ENCODE peak calls at places on chromosomes 1 and 21, in four cellular contexts. One of them, this sample, is unnamed.

GRCh38 chr1:94633051-94633450 is 91.5 kb upstream of the F3 start:
- DNase-seq in A549: no peak
- DNase-seq in GM12878: no peak
- DNase-seq in HepG2: no peak
- DNase-seq in this sample: no peak

GRCh38 chr1:20729155-20729931 is 3.2 kb downstream of the SH2D5 start:
- DNase-seq in A549: no peak
- DNase-seq in GM12878: no peak
- DNase-seq in HepG2: no peak
- DNase-seq in this sample: no peak

GRCh38 chr1:214864896-214865688 is 217.4 kb upstream of the KCNK2 start:
- DNase-seq in A549: peak
- DNase-seq in GM12878: no peak
- DNase-seq in HepG2: no peak
- DNase-seq in this sample: no peak

GRCh38 chr1:202665417-202665816 is 44.8 kb downstream of the SYT2 start:
- DNase-seq in A549: no peak
- DNase-seq in GM12878: no peak
- DNase-seq in HepG2: no peak
- DNase-seq in this sample: no peak

GRCh38 chr1:232657426-232657825 is 27.5 kb upstream of the SIPA1L2 start:
- DNase-seq in A549: no peak
- DNase-seq in GM12878: no peak
- DNase-seq in HepG2: no peak
- DNase-seq in this sample: no peak

GRCh38 chr1:20708057-20708456 is 9.8 kb downstream of the KIF17 start:
- DNase-seq in A549: no peak
- DNase-seq in GM12878: no peak
- DNase-seq in HepG2: no peak
- DNase-seq in this sample: no peak

GRCh38 chr1:180040034-180040433 is 85.4 kb downstream of the CEP350 start:
- DNase-seq in A549: peak
- DNase-seq in GM12878: no peak
- DNase-seq in HepG2: no peak
- DNase-seq in this sample: no peak

GRCh38 chr1:82179162-82179561 is 378.4 kb downstream of the ADGRL2 start:
- DNase-seq in A549: no peak
- DNase-seq in GM12878: no peak
- DNase-seq in HepG2: no peak
- DNase-seq in this sample: no peak

GRCh38 chr21:42319851-42320602 is 4.8 kb upstream of the TFF3 start:
- DNase-seq in A549: no peak
- DNase-seq in GM12878: no peak
- DNase-seq in HepG2: no peak
- DNase-seq in this sample: no peak

GRCh38 chr1:92749024-92749634 is 35.8 kb downstream of the EVI5 start:
- DNase-seq in A549: peak
- DNase-seq in GM12878: no peak
- DNase-seq in HepG2: peak
- DNase-seq in this sample: peak

GRCh38 chr1:205041998-205042910 is 758 bp upstream of the CNTN2 start:
- DNase-seq in A549: no peak
- DNase-seq in GM12878: no peak
- DNase-seq in HepG2: no peak
- DNase-seq in this sample: no peak

GRCh38 chr21:46604975-46605758 is at the start of gene S100B:
- DNase-seq in A549: no peak
- DNase-seq in GM12878: no peak
- DNase-seq in HepG2: no peak
- DNase-seq in this sample: no peak

GRCh38 chr1:20115916-20116315 is 3.4 kb downstream of the PLA2G2D start:
- DNase-seq in A549: no peak
- DNase-seq in GM12878: no peak
- DNase-seq in HepG2: no peak
- DNase-seq in this sample: no peak

GRCh38 chr1:3319874-3320245 is 134.6 kb upstream of the ARHGEF16 start:
- DNase-seq in A549: peak
- DNase-seq in GM12878: no peak
- DNase-seq in HepG2: peak
- DNase-seq in this sample: peak

GRCh38 chr1:151547119-151547899 is 7.2 kb downstream of the TUFT1 start:
- DNase-seq in A549: peak
- DNase-seq in GM12878: no peak
- DNase-seq in HepG2: peak
- DNase-seq in this sample: no peak

GRCh38 chr1:237811633-237812032 is 79.1 kb downstream of the ZP4 start:
- DNase-seq in A549: no peak
- DNase-seq in GM12878: no peak
- DNase-seq in HepG2: no peak
- DNase-seq in this sample: no peak

GRCh38 chr1:238465449-238465848 is 574.7 kb upstream of the ZP4 start:
- DNase-seq in A549: no peak
- DNase-seq in GM12878: no peak
- DNase-seq in HepG2: no peak
- DNase-seq in this sample: no peak

GRCh38 chr1:160665330-160666078 is 18.7 kb upstream of the SLAMF1 start:
- DNase-seq in A549: no peak
- DNase-seq in GM12878: no peak
- DNase-seq in HepG2: no peak
- DNase-seq in this sample: peak

GRCh38 chr1:172398193-172398592 is 22.3 kb upstream of the C1orf105 start:
- DNase-seq in A549: no peak
- DNase-seq in GM12878: no peak
- DNase-seq in HepG2: no peak
- DNase-seq in this sample: no peak
- TF ChIP-seq KDM1A in A549: no peak
- TF ChIP-seq KDM1A in GM12878: no peak
- TF ChIP-seq KDM1A in HepG2: no peak
- TF ChIP-seq KDM1A in this sample: no peak

DNA sequence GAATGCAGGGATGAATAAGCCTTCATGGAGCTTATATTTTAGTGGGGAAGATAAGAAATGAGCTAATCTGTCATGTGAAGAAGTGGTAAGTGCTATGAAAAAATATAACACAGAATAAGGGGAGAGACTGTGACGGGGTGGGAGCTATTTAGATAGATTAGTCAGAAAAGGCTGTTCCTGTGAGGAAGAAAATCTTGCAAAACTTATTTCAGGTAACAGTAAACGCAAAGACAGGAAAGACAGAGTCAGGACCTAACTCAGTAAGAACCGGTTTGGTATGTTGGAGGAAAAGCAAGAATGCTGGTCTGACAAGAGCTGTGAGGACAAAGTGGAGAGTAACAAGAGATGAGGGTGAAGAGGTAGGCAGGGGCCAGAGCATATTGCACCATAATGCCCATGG is 22.0 kb downstream of the GNAI3 start:
- DNase-seq in A549: no peak
- DNase-seq in GM12878: no peak
- DNase-seq in HepG2: no peak
- DNase-seq in this sample: no peak
- TF ChIP-seq MYC in A549: no peak
- TF ChIP-seq MYC in GM12878: no peak
- TF ChIP-seq MYC in HepG2: no peak
- TF ChIP-seq MYC in this sample: no peak

DNA sequence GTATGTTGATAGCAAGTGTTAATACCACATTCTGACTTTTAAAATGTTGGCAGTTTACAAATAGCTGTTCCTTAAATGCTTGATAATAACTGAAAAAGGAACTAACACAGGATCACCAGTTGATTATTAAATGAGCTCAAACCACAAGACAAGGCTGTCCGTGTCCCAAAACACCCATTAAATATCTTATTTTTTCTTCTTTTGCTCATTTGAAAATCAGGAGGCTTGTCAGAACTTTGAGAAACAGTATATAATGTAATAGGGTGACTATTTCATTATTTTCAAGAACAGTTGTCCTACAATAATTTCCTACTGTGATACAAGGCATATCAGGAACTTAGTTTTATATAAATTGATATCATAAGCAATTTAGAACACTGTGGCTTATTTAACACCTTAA is 2.7 kb downstream of the CDKN2C start:
- DNase-seq in A549: no peak
- DNase-seq in GM12878: no peak
- DNase-seq in HepG2: no peak
- DNase-seq in this sample: no peak
- TF ChIP-seq KDM1A in A549: no peak
- TF ChIP-seq KDM1A in GM12878: no peak
- TF ChIP-seq KDM1A in HepG2: no peak
- TF ChIP-seq KDM1A in this sample: no peak

DNA sequence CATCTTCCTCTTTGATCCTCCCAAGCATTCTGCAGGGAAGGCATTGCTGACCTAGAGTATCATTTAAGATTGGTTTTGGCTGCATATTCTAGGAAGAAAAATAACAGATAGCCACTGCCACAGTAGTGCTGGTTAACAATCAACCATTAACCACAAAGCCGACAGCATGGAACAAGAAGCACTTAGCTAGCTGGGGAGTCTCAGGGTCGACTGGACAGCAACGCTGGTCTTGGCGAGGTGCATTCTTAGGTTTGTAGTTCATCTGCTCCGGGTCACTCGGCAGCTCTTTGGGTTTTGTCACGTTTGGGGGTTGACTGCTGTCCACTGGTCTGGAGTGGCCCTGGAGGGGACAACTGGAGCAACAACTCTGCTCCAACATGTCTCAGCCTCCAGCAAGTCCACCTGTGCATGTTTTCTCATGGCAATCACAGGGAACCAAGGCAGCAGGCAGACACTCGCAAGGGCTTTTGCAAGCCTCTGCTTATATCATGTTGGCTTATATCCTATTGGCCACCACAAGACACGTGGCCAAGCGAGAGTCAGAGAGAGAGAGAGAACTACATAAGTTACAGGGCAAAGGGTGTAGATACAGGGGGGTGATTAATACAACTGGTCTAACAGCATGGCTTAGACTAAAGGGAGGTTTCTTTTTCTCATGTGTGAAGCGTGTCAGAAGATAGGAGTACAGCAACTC is 99.5 kb downstream of the LACTBL1 start:
- DNase-seq in A549: no peak
- DNase-seq in GM12878: no peak
- DNase-seq in HepG2: no peak
- DNase-seq in this sample: no peak
- TF ChIP-seq MYC in A549: no peak
- TF ChIP-seq MYC in GM12878: no peak
- TF ChIP-seq MYC in HepG2: no peak
- TF ChIP-seq MYC in this sample: no peak

This sample was measured in K562.